ENCODE peak calls at places on chromosomes 3 and 15, in ten cellular contexts. X, L, M, Z, O, N, I, S, Y and B are unnamed samples.

GRCh38 chr15:60426870-60427528 is 29.2 kb upstream of the ANXA2 start:
- DNase-seq in X (peak), L (no peak), M (no peak), Z (no peak), O (peak), N (no peak), I (peak), S (no peak), Y (no peak), B (no peak)

GRCh38 chr3:110743202-110743601 is 328.4 kb upstream of the NECTIN3 start:
- DNase-seq in X (no peak), L (no peak), M (no peak), Z (no peak), O (no peak), N (no peak), I (no peak), S (no peak), Y (no peak), B (no peak)

GRCh38 chr15:96362001-96362758 is 31.7 kb downstream of the NR2F2 start:
- DNase-seq in X (peak), L (no peak), M (no peak), Z (no peak), O (no peak), N (no peak), I (no peak), S (no peak), Y (no peak), B (no peak)

GRCh38 chr15:74240002-74240568 is 4.0 kb downstream of the CCDC33 start:
- DNase-seq in X (peak), L (no peak), M (peak), Z (peak), O (peak), N (peak), I (peak), S (peak), Y (no peak), B (peak)

GRCh38 chr3:161413127-161413854 is 42.0 kb upstream of the SPTSSB start:
- DNase-seq in X (peak), L (no peak), M (no peak), Z (no peak), O (no peak), N (no peak), I (peak), S (no peak), Y (no peak), B (peak)

GRCh38 chr3:67450153-67450552 is 204.3 kb downstream of the SUCLG2 start:
- DNase-seq in X (no peak), L (no peak), M (no peak), Z (peak), O (no peak), N (no peak), I (no peak), S (no peak), Y (no peak), B (peak)

GRCh38 chr3:38029400-38030125 is at the start of gene PLCD1:
- DNase-seq in X (peak), L (peak), M (peak), Z (peak), O (no peak), N (no peak), I (peak), S (no peak), Y (peak), B (peak)

GRCh38 chr3:88149146-88149515 is 628 bp upstream of the C3orf38 start:
- DNase-seq in X (peak), L (no peak), M (no peak), Z (no peak), O (no peak), N (peak), I (no peak), S (no peak), Y (no peak), B (no peak)

GRCh38 chr3:149363053-149363452 is 14.4 kb downstream of the TM4SF1 start:
- DNase-seq in X (peak), L (no peak), M (no peak), Z (no peak), O (no peak), N (no peak), I (no peak), S (no peak), Y (no peak), B (no peak)

GRCh38 chr3:194275231-194275671 is 75.9 kb downstream of the CPN2 start:
- DNase-seq in X (no peak), L (no peak), M (no peak), Z (no peak), O (no peak), N (peak), I (no peak), S (no peak), Y (no peak), B (no peak)

GRCh38 chr3:41207355-41207754 is 8.1 kb downstream of the CTNNB1 start:
- DNase-seq in X (no peak), L (no peak), M (no peak), Z (no peak), O (no peak), N (no peak), I (no peak), S (no peak), Y (no peak), B (no peak)

GRCh38 chr3:41208507-41208906 is 9.2 kb downstream of the CTNNB1 start:
- DNase-seq in X (no peak), L (no peak), M (no peak), Z (no peak), O (no peak), N (no peak), I (no peak), S (no peak), Y (no peak), B (no peak)

GRCh38 chr3:41202834-41203345 is 3.6 kb downstream of the CTNNB1 start:
- DNase-seq in X (peak), L (no peak), M (no peak), Z (no peak), O (no peak), N (peak), I (peak), S (no peak), Y (no peak), B (no peak)

GRCh38 chr3:41204369-41204768 is 5.1 kb downstream of the CTNNB1 start:
- DNase-seq in X (no peak), L (no peak), M (no peak), Z (no peak), O (no peak), N (no peak), I (no peak), S (no peak), Y (no peak), B (no peak)

DNA sequence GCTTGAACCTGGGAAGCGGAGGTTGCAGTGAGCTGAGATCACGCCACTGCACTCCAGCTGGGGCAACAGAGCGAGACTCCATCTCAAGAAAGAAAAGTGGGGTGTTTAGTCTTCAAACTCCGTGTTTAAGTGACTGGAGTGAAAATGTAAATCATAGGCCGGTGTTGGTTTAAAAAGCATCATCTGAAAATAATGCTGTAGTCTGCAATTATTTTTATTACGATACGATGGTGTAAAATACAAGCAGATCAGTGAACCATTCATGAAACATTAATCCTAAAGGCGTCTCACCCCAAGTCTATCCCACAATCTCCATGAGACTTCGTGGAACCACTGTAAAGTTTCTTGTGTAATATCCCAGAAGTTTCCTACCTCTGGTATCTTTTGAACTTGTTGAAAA is 6.3 kb downstream of the CTNNB1 start:
- DNase-seq in X (no peak), L (no peak), M (no peak), Z (no peak), O (no peak), N (no peak), I (no peak), S (no peak), Y (no peak), B (no peak)
- H3K4me3 ChIP-seq in X (no peak), L (no peak), M (no peak), Z (no peak), O (no peak), N (no peak), I (no peak), S (no peak), Y (no peak), B (no peak)

DNA sequence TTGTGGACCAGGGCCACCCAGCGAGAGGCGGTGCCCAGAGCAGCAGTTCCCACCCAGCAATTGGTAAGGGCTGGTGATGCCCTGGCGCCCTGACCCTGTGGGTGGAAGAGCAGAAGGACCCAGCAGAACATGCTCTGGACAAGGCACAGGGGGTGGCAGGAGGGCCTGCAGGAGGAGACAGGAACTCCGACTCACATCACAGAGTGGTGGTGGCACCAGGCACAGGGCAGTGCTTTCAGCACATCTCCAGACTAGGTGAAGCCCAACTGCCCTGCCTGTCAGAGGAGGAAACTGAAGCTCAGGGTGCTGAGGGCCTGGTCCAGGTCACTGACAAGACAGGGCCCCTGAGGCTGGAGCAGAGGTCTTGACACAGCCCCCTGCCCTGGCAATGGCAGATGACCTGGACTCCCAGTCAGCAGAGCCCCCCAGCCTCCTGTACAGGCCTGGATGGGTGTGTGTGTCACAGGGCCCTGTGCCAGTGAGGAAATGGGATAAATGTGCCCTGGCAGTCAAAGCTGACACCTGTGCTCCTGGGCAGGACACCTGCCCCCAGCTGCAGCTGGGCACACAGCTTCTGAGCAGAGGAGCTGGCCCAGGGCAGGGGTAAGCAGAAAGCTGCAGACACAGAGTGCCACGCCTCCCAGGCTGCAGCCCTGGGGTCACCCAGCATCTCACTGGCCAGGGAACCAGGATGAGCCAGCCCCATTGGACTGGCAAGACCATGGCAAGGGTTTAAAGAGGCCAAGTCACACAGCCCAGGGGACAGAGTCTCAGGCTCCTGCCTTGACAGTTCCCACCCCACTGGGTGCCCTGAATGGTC is 11.4 kb downstream of the KLF15 start:
- DNase-seq in X (no peak), L (no peak), M (peak), Z (peak), O (no peak), N (no peak), I (no peak), S (no peak), Y (no peak), B (peak)
- H3K4me3 ChIP-seq in X (no peak), L (no peak), M (no peak), Z (no peak), O (no peak), N (no peak), I (no peak), S (no peak), Y (no peak), B (no peak)

GRCh38 chr3:102790742-102791141 is 355.9 kb downstream of the ZPLD1 start:
- DNase-seq in X (peak), L (no peak), M (no peak), Z (no peak), O (peak), N (no peak), I (no peak), S (no peak), Y (no peak), B (no peak)

GRCh38 chr3:102796856-102797255 is 362.0 kb downstream of the ZPLD1 start:
- DNase-seq in X (no peak), L (no peak), M (no peak), Z (no peak), O (no peak), N (no peak), I (no peak), S (no peak), Y (no peak), B (no peak)

DNA sequence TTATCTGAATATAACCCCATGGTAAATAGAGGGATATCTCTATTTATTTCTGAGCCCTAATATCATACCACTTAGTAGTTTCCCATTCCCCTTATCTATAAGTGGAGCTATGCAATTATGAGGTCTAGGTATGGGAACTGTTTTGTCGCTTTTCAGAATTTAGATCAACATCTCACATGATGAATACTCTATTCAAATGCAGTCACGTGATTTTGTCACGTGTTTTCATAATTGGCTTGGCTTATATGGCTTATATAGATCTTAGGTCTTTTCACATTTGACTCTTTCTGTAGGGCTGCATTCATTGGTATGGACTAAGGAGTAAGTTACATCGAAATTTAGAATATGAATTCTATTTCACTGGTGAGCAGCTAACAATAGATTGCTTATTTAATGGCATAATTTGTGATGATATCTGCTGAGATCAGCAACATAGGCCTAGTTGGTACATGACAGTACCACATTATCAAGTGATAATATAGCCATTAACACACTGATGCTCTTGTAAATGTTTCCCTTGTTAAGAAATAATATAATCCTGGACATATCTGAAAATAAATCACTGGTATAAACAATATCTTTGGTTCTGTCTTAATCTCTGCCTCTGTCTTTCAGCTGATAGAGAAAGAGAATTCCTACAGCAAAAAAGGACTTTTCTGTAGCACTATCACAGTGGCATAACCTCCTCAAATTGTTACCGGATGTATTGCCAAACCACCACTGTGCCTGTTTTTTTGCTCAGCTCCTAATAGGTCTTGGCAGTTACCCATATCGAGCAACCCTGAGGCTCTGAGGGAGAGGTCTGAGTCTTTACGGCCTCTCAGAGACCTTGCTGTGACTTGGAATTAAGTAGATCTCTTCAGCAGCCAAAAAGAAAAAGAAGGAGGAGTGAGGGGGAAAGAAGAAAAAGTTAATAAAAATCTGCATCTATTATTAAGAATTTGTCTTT is 357.1 kb downstream of the ZPLD1 start:
- DNase-seq in X (peak), L (no peak), M (no peak), Z (no peak), O (peak), N (no peak), I (no peak), S (no peak), Y (no peak), B (no peak)
- H3K4me3 ChIP-seq in X (no peak), L (no peak), M (no peak), Z (no peak), O (no peak), N (no peak), I (no peak), S (no peak), Y (no peak), B (no peak)

DNA sequence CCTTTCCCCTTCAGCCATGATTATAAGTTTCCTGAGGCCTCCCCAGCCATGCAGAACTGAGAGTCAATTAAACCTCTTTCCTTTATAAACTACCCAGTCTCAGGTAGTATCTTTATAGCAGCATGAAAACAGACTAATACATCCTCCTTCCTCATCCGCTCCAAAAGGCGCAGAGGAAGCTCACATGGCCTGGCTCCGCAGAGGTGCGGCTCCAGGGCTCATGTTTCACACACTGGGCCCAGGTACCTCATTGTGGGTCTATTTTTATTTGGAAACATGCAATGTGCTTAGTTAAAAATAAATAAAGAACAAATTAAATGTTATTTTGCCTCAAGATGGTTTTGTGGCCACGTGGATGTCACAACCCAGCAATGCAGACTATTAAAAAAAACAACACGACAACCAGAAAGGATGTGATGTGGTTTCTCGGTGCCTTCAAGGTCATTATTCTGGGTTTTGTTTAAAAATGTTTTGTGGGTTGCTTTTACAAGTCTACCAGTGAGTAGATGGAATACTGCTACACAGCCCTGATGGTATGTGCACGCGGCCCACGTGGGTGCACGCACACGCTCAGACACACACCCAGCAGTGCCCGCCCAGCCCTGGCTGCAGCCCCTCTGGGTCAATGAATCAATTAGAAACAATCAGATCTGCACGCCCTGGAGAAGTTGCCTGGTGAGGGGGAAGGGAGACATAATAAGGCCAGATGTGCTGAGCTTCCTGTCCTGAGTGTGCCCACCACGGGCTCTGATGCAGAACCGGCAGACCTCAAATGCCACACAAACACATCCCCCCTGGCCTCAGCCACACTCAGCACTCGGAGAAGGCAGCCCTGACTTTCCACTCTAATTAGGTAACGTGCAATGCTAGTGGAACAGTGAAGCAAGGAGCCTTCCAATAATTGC is 140.1 kb downstream of the ADAMTS17 start:
- DNase-seq in X (no peak), L (peak), M (no peak), Z (no peak), O (no peak), N (peak), I (no peak), S (no peak), Y (peak), B (peak)
- H3K4me3 ChIP-seq in X (no peak), L (no peak), M (no peak), Z (no peak), O (no peak), N (no peak), I (no peak), S (no peak), Y (no peak), B (no peak)

DNA sequence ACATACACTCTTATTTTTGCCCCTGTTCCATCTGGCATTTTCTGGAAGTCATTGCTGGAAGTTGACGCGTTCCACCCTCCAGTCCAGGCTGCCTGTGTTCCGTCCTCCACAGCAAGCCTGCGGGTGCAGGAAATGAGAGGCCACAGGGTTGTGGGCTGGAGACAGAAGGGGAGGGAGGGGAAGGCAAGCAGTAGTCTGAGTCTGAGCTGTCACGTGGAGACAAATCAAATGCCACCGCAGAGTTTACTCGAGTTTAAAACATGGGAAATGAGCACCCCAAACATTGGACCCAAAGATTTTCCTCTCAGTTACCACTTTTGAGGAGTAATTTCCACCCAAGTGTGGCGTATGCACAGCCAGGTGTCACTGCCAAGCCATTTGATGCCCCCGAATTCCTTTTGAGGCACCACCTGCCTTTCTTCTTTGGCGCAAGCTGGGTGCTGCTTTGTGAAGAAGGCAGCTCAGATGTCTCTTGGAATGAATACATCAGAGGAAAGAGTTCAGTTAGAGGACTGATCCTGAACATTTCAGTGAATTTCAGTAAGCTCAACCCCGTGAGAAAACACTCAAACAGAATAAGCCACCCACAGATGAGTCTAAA is 204.0 kb downstream of the UACA start:
- DNase-seq in X (peak), L (peak), M (peak), Z (no peak), O (no peak), N (peak), I (peak), S (no peak), Y (peak), B (no peak)
- H3K4me3 ChIP-seq in X (no peak), L (peak), M (no peak), Z (peak), O (no peak), N (peak), I (no peak), S (no peak), Y (peak), B (no peak)

DNA sequence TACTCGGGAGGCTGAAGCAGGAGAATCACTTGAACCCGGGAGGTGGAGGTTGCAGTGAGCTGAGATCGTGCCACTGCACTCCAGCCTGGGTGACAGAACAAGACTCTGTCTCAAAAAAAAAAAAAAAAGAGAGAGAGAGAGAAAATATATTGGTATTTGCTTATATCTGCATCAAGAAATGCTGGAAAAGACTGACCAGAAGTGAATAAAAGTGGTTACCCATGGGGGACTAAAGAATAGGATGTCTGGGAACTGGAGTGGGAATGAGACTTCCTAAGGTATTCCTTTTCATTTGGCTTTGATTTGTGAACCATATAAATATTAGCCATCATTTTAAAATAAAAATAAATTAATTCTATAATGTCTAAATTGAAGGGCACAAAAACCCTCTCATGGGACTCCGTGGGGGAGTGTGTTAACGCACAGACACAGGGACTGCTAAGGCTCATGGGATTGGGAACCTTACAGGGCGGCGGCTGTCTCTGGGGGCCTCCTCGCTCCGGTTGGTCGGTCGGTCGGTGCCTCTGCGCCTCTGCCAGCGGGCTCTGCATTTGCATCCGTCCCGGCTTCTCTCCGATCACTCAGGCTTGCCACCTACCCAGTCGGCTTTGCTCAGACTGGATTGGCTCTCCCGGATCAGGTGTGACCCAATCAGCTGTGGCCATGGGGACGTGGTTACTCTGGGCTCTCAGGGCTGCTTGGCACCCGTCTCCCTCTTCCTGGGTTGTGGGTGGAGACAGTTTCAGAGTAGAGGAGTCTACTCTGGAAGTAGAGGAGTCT is 12.7 kb upstream of the TSPAN3 start:
- DNase-seq in X (no peak), L (peak), M (peak), Z (peak), O (no peak), N (peak), I (peak), S (peak), Y (peak), B (peak)
- H3K4me3 ChIP-seq in X (no peak), L (peak), M (no peak), Z (peak), O (no peak), N (peak), I (peak), S (peak), Y (no peak), B (no peak)